ENCODE peak calls at places on chromosomes 16 and 17, in four cellular contexts. One of them, this sample, is unnamed.

GRCh38 chr17:50196826-50197225 is 4.6 kb downstream of the COL1A1 start:
- DNase-seq in A549: no peak
- DNase-seq in stimulated activated effector memory CD8-positive, alpha-beta T cell treated with anti-CD3 and anti-CD28 coated beads, Interleukin-12 subunit alpha, Interleukin-12 subunit beta, amount 100 ng/mL, for 72 hours: no peak
- DNase-seq in NCI-H1092: no peak
- DNase-seq in this sample: no peak

GRCh38 chr17:72571813-72572396 is 451.1 kb downstream of the SOX9 start:
- DNase-seq in A549: no peak
- DNase-seq in stimulated activated effector memory CD8-positive, alpha-beta T cell treated with anti-CD3 and anti-CD28 coated beads, Interleukin-12 subunit alpha, Interleukin-12 subunit beta, amount 100 ng/mL, for 72 hours: no peak
- DNase-seq in NCI-H1092: no peak
- DNase-seq in this sample: no peak

GRCh38 chr16:19767497-19767896 is 49.4 kb downstream of the IQCK start:
- DNase-seq in A549: no peak
- DNase-seq in stimulated activated effector memory CD8-positive, alpha-beta T cell treated with anti-CD3 and anti-CD28 coated beads, Interleukin-12 subunit alpha, Interleukin-12 subunit beta, amount 100 ng/mL, for 72 hours: no peak
- DNase-seq in NCI-H1092: no peak
- DNase-seq in this sample: no peak

GRCh38 chr17:79630821-79631639 is 20.2 kb upstream of the RBFOX3 start:
- DNase-seq in A549: no peak
- DNase-seq in stimulated activated effector memory CD8-positive, alpha-beta T cell treated with anti-CD3 and anti-CD28 coated beads, Interleukin-12 subunit alpha, Interleukin-12 subunit beta, amount 100 ng/mL, for 72 hours: no peak
- DNase-seq in NCI-H1092: no peak
- DNase-seq in this sample: no peak

GRCh38 chr17:80996422-80997305 is 5.0 kb downstream of the CHMP6 start:
- DNase-seq in A549: no peak
- DNase-seq in stimulated activated effector memory CD8-positive, alpha-beta T cell treated with anti-CD3 and anti-CD28 coated beads, Interleukin-12 subunit alpha, Interleukin-12 subunit beta, amount 100 ng/mL, for 72 hours: no peak
- DNase-seq in NCI-H1092: no peak
- DNase-seq in this sample: no peak

GRCh38 chr17:35002876-35003551 is 22.7 kb downstream of the LIG3 start:
- DNase-seq in A549: no peak
- DNase-seq in stimulated activated effector memory CD8-positive, alpha-beta T cell treated with anti-CD3 and anti-CD28 coated beads, Interleukin-12 subunit alpha, Interleukin-12 subunit beta, amount 100 ng/mL, for 72 hours: no peak
- DNase-seq in NCI-H1092: no peak
- DNase-seq in this sample: no peak

GRCh38 chr16:24850289-24850931 is 4.6 kb downstream of the SLC5A11 start:
- DNase-seq in A549: no peak
- DNase-seq in stimulated activated effector memory CD8-positive, alpha-beta T cell treated with anti-CD3 and anti-CD28 coated beads, Interleukin-12 subunit alpha, Interleukin-12 subunit beta, amount 100 ng/mL, for 72 hours: no peak
- DNase-seq in NCI-H1092: no peak
- DNase-seq in this sample: no peak

GRCh38 chr17:75557075-75557851 is 30.3 kb upstream of the MYO15B start:
- DNase-seq in A549: peak; percentile 97
- DNase-seq in stimulated activated effector memory CD8-positive, alpha-beta T cell treated with anti-CD3 and anti-CD28 coated beads, Interleukin-12 subunit alpha, Interleukin-12 subunit beta, amount 100 ng/mL, for 72 hours: no peak
- DNase-seq in NCI-H1092: peak; percentile 68
- DNase-seq in this sample: no peak

GRCh38 chr16:56013962-56014552 is 138.9 kb upstream of the CES5A start:
- DNase-seq in A549: no peak
- DNase-seq in stimulated activated effector memory CD8-positive, alpha-beta T cell treated with anti-CD3 and anti-CD28 coated beads, Interleukin-12 subunit alpha, Interleukin-12 subunit beta, amount 100 ng/mL, for 72 hours: no peak
- DNase-seq in NCI-H1092: no peak
- DNase-seq in this sample: no peak

GRCh38 chr17:64420143-64420670 is 28.7 kb upstream of the MILR1 start:
- DNase-seq in A549: peak; percentile 85
- DNase-seq in stimulated activated effector memory CD8-positive, alpha-beta T cell treated with anti-CD3 and anti-CD28 coated beads, Interleukin-12 subunit alpha, Interleukin-12 subunit beta, amount 100 ng/mL, for 72 hours: no peak
- DNase-seq in NCI-H1092: peak; percentile 52
- DNase-seq in this sample: peak; percentile 48

This sample was measured in SK-N-MC.